ENCODE peak calls at places on chromosomes 6 and 20, in eight cellular contexts. E, W, S, O, N, R, P and I are unnamed samples.

GRCh38 chr6:89928604-89929003 is 34.3 kb downstream of the GJA10 start:
- DNase-seq in S (peak; percentile 53), N (no peak), R (no peak), P (no peak), W (no peak), O (no peak), E (peak; percentile 44), I (no peak)

GRCh38 chr6:143745160-143746133 is 67.7 kb downstream of the PHACTR2 start:
- DNase-seq in W (no peak), P (no peak), N (peak; percentile 9), E (peak; percentile 73), R (peak; percentile 8), S (peak; percentile 48), O (peak; percentile 70), I (no peak)

GRCh38 chr6:148086843-148087242 is 255.8 kb upstream of the SASH1 start:
- DNase-seq in R (no peak), E (no peak), W (no peak), O (no peak), P (no peak), N (no peak), S (peak; percentile 15), I (no peak)

GRCh38 chr6:129583864-129584263 is 126.1 kb downstream of the ARHGAP18 start:
- DNase-seq in R (peak; percentile 47), O (no peak), E (no peak), N (no peak), P (no peak), W (no peak), S (no peak), I (no peak)

GRCh38 chr6:28212510-28213212 is 12.4 kb upstream of the ZSCAN9 start:
- DNase-seq in W (no peak), S (peak; percentile 95), P (peak; percentile 68), N (peak; percentile 50), E (peak; percentile 75), R (peak; percentile 92), O (peak; percentile 74), I (peak; percentile 90)

GRCh38 chr6:84392292-84392691 is 164.8 kb upstream of the CEP162 start:
- DNase-seq in S (no peak), E (no peak), W (no peak), R (no peak), O (no peak), P (no peak), N (no peak), I (no peak)

GRCh38 chr6:159529820-159530405 is 163.1 kb downstream of the SOD2 start:
- DNase-seq in E (no peak), W (no peak), R (no peak), O (no peak), S (no peak), N (no peak), P (no peak), I (no peak)

GRCh38 chr20:1813101-1813529 is 82.1 kb upstream of the SIRPA start:
- DNase-seq in E (peak; percentile 79), S (peak; percentile 96), P (no peak), N (peak; percentile 92), O (no peak), W (no peak), R (no peak), I (no peak)

GRCh38 chr6:164478426-164478825 is 831.0 kb downstream of the C6orf118 start:
- DNase-seq in W (no peak), E (no peak), N (no peak), R (no peak), P (no peak), S (no peak), O (no peak), I (no peak)

GRCh38 chr6:36177166-36177565 is 19.4 kb upstream of the BRPF3 start:
- DNase-seq in S (no peak), E (no peak), R (peak; percentile 22), O (no peak), N (no peak), W (no peak), P (no peak), I (no peak)

GRCh38 chr6:128569737-128570438 is 49.5 kb upstream of the PTPRK start:
- DNase-seq in S (peak; percentile 92), W (no peak), N (peak; percentile 93), R (peak; percentile 44), E (peak; percentile 73), P (no peak), O (no peak), I (no peak)

GRCh38 chr6:2482773-2483172 is 237.4 kb upstream of the GMDS start:
- DNase-seq in S (no peak), P (no peak), E (no peak), O (no peak), N (no peak), R (no peak), W (no peak), I (peak; percentile 33)
- TF ChIP-seq CTCF in S (peak; percentile 52), P (no peak), E (no peak), O (no peak), N (peak; percentile 9), R (peak; percentile 24), W (no peak), I (peak; percentile 43)

GRCh38 chr20:53825282-53825681 is 231.6 kb upstream of the ZNF217 start:
- DNase-seq in E (no peak), R (no peak), O (no peak), S (no peak), N (no peak), W (no peak), P (no peak), I (no peak)
- TF ChIP-seq CTCF in E (no peak), R (no peak), O (no peak), S (no peak), N (no peak), W (no peak), P (no peak), I (no peak)

GRCh38 chr20:63210011-63210605 is 5.8 kb downstream of the YTHDF1 start:
- DNase-seq in N (no peak), S (no peak), R (no peak), E (no peak), P (no peak), O (no peak), W (no peak), I (no peak)

GRCh38 chr20:63215101-63216040 is 560 bp downstream of the YTHDF1 start:
- DNase-seq in S (peak; percentile 53), N (peak; percentile 43), R (peak; percentile 29), W (no peak), E (peak; percentile 61), P (peak; percentile 27), O (no peak), I (peak; percentile 67)

GRCh38 chr20:63214514-63214913 is 1.4 kb downstream of the YTHDF1 start:
- DNase-seq in P (no peak), R (no peak), N (no peak), W (no peak), O (no peak), S (no peak), E (no peak), I (no peak)

GRCh38 chr20:63212792-63213191 is 3.1 kb downstream of the YTHDF1 start:
- DNase-seq in E (no peak), W (no peak), P (no peak), R (no peak), S (no peak), O (no peak), N (no peak), I (no peak)

GRCh38 chr20:63212393-63212730 is 3.6 kb downstream of the YTHDF1 start:
- DNase-seq in O (no peak), R (no peak), S (no peak), N (no peak), W (no peak), E (no peak), P (no peak), I (no peak)
- TF ChIP-seq CTCF in O (no peak), R (no peak), S (no peak), N (no peak), W (no peak), E (no peak), P (no peak), I (no peak)

GRCh38 chr20:35991142-35991771 is 22.9 kb downstream of the CNBD2 start:
- DNase-seq in P (peak; percentile 24), E (peak; percentile 54), W (no peak), R (peak; percentile 39), O (no peak), N (peak; percentile 31), S (peak; percentile 68), I (peak; percentile 44)
- TF ChIP-seq CTCF in P (peak; percentile 22), E (peak; percentile 62), W (no peak), R (peak; percentile 49), O (peak; percentile 38), N (peak; percentile 56), S (peak; percentile 67), I (peak; percentile 53)

DNA sequence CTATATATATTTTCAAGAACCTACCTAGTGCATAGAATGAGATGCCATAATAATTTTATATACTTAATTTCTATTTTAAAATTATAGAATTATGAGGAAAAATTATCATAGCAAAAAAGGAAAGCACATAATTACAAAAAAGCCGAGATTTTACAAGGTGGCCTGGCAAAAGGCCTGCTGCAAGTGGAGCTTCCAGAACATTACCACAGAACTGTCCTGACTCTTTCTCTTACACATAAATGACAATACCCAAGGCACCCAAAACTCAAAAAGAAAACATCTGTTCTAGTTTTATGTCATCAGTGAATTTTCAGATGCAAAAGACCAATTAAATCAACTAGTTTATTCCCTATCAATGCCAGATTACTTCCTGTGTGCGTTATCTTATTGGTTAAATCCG is 74.2 kb downstream of the FILIP1 start:
- DNase-seq in N (no peak), R (no peak), W (no peak), E (no peak), P (no peak), S (no peak), O (no peak), I (no peak)
- TF ChIP-seq CTCF in N (no peak), R (no peak), W (no peak), E (no peak), P (no peak), S (no peak), O (no peak), I (no peak)

DNA sequence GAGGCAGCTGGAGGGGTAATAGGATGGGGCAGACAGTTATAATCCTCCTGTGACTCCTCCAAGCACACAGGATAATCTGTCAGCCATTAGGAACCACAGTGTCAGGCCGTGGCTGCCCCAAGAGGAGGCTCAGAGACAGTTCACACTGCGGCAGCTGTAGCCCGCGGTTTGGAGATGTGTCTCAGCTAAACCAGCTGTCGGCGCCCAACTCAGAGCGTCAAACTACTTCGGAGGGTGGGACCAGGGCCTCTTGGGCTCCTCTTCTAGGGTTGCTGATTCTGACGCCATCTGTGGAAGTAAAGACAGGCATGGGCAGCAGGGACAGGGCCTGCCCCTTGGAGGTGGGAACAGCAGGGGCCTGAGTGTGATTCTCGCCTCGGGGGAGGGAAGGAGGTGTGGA is 309.8 kb downstream of the CDC5L start:
- DNase-seq in W (no peak), O (no peak), P (no peak), N (peak; percentile 27), S (no peak), E (peak; percentile 20), R (no peak), I (no peak)
- TF ChIP-seq CTCF in W (no peak), O (no peak), P (no peak), N (no peak), S (no peak), E (no peak), R (no peak), I (no peak)

GRCh38 chr6:109526905-109527628 is 44.0 kb upstream of the ZBTB24 start:
- DNase-seq in R (peak; percentile 83), N (peak; percentile 41), O (no peak), S (peak; percentile 78), P (peak; percentile 68), E (peak; percentile 86), W (no peak), I (peak; percentile 79)
- TF ChIP-seq CTCF in R (peak; percentile 80), N (peak; percentile 63), O (peak; percentile 57), S (peak; percentile 76), P (peak; percentile 16), E (peak; percentile 65), W (no peak), I (peak; percentile 46)